ENCODE peak calls at places on chromosome 2, in seven cellular contexts. Y, M, H, B, Q, I and K are unnamed samples.

GRCh38 chr2:208657468-208657867 is 250.9 kb downstream of the PTH2R start:
- DNase-seq in Y (no peak), M (no peak), H (no peak), B (no peak), Q (no peak), I (no peak), K (no peak)

GRCh38 chr2:32712870-32713269 is 85.0 kb downstream of the TTC27 start:
- DNase-seq in Y (no peak), M (peak), H (no peak), B (no peak), Q (no peak), I (no peak), K (no peak)

GRCh38 chr2:174024524-174025270 is 59.5 kb upstream of the SP3 start:
- DNase-seq in Y (peak), M (peak), H (no peak), B (peak), Q (no peak), I (no peak), K (peak)

GRCh38 chr2:98917031-98917459 is 19.0 kb downstream of the CRACDL start:
- DNase-seq in Y (no peak), M (peak), H (peak), B (no peak), Q (no peak), I (peak), K (peak)

GRCh38 chr2:168594778-168595177 is 138.7 kb downstream of the CERS6 start:
- DNase-seq in Y (no peak), M (no peak), H (no peak), B (no peak), Q (no peak), I (no peak), K (no peak)

GRCh38 chr2:190802810-190803209 is 77.8 kb upstream of the GLS start:
- DNase-seq in Y (no peak), M (no peak), H (no peak), B (no peak), Q (no peak), I (no peak), K (no peak)

GRCh38 chr2:152542344-152542994 is 174.8 kb downstream of the PRPF40A start:
- DNase-seq in Y (no peak), M (no peak), H (no peak), B (peak), Q (no peak), I (no peak), K (no peak)

GRCh38 chr2:182554950-182555349 is 128.1 kb upstream of the PDE1A start:
- DNase-seq in Y (no peak), M (no peak), H (no peak), B (no peak), Q (no peak), I (no peak), K (no peak)

GRCh38 chr2:235539773-235540172 is 45.9 kb downstream of the AGAP1 start:
- DNase-seq in Y (no peak), M (no peak), H (no peak), B (no peak), Q (no peak), I (no peak), K (no peak)

GRCh38 chr2:8607591-8607990 is 74.3 kb upstream of the ID2 start:
- DNase-seq in Y (no peak), M (no peak), H (no peak), B (no peak), Q (no peak), I (no peak), K (peak)

GRCh38 chr2:170408461-170409163 is 230.7 kb downstream of the MYO3B start:
- DNase-seq in Y (no peak), M (no peak), H (no peak), B (no peak), Q (peak), I (no peak), K (no peak)

GRCh38 chr2:27137322-27137935 is 1.8 kb downstream of the PRR30 start:
- DNase-seq in Y (no peak), M (no peak), H (no peak), B (no peak), Q (no peak), I (no peak), K (no peak)

GRCh38 chr2:216373896-216374295 is 1.6 kb upstream of the MARCHF4 start:
- DNase-seq in Y (no peak), M (no peak), H (no peak), B (no peak), Q (no peak), I (no peak), K (no peak)

GRCh38 chr2:179235463-179236108 is 29.0 kb downstream of the SESTD1 start:
- DNase-seq in Y (no peak), M (peak), H (no peak), B (no peak), Q (no peak), I (no peak), K (peak)

GRCh38 chr2:146837857-146838256 is 1007.0 kb upstream of the ACVR2A start:
- DNase-seq in Y (no peak), M (no peak), H (peak), B (no peak), Q (no peak), I (no peak), K (no peak)

GRCh38 chr2:98868548-98869271 is 67.3 kb downstream of the CRACDL start:
- DNase-seq in Y (no peak), M (no peak), H (no peak), B (no peak), Q (no peak), I (no peak), K (no peak)

GRCh38 chr2:202718614-202719013 is 83.8 kb downstream of the FAM117B start:
- DNase-seq in Y (no peak), M (no peak), H (peak), B (no peak), Q (no peak), I (peak), K (peak)

GRCh38 chr2:75238670-75239330 is 39.5 kb upstream of the TACR1 start:
- DNase-seq in Y (no peak), M (peak), H (peak), B (no peak), Q (no peak), I (peak), K (peak)

GRCh38 chr2:9069496-9069991 is 66.1 kb upstream of the MBOAT2 start:
- DNase-seq in Y (no peak), M (no peak), H (no peak), B (no peak), Q (no peak), I (no peak), K (no peak)

GRCh38 chr2:159093496-159093895 is 125.1 kb downstream of the TANC1 start:
- DNase-seq in Y (no peak), M (no peak), H (no peak), B (peak), Q (no peak), I (no peak), K (peak)

GRCh38 chr2:64141711-64142405 is 2.4 kb downstream of the PELI1 start:
- DNase-seq in Y (no peak), M (no peak), H (peak), B (no peak), Q (no peak), I (no peak), K (peak)

GRCh38 chr2:99809259-99809900 is 319.6 kb upstream of the REV1 start:
- DNase-seq in Y (no peak), M (no peak), H (no peak), B (peak), Q (no peak), I (no peak), K (peak)

GRCh38 chr2:119649364-119649917 is 29.6 kb upstream of the TMEM177 start:
- DNase-seq in Y (no peak), M (no peak), H (peak), B (no peak), Q (no peak), I (no peak), K (peak)

GRCh38 chr2:225008935-225009334 is 33.3 kb downstream of the DOCK10 start:
- DNase-seq in Y (no peak), M (no peak), H (no peak), B (no peak), Q (no peak), I (no peak), K (no peak)

GRCh38 chr2:231315896-231316295 is 79.6 kb upstream of the B3GNT7 start:
- DNase-seq in Y (no peak), M (no peak), H (no peak), B (no peak), Q (no peak), I (no peak), K (no peak)

GRCh38 chr2:8212239-8212638 is 469.6 kb upstream of the ID2 start:
- DNase-seq in Y (no peak), M (no peak), H (peak), B (no peak), Q (no peak), I (no peak), K (no peak)